ENCODE peak calls at places on chromosomes 16 and 17, in six cellular contexts. A, L, H, M, T and S are unnamed samples. For H3K4me1, the result is how much of the 10 kb centered on the place peaks cover.

GRCh38 chr17:38853292-38854219 is at the start of gene RPL23:
- DNase-seq in A (peak), L (peak), H (peak), M (peak), T (peak), S (peak)

GRCh38 chr17:44097110-44097810 is 26.2 kb downstream of the HDAC5 start:
- DNase-seq in A (no peak), L (peak), H (peak), M (no peak), T (no peak), S (no peak)

GRCh38 chr17:58184308-58184985 is 8.1 kb upstream of the EPX start:
- DNase-seq in A (no peak), L (peak), H (no peak), M (peak), T (no peak), S (peak)

GRCh38 chr17:62968445-62968923 is 2.4 kb downstream of the TANC2 start:
- DNase-seq in A (peak), L (peak), H (no peak), M (peak), T (peak), S (peak)

GRCh38 chr16:64952177-64952576 is 169.7 kb downstream of the CDH11 start:
- DNase-seq in A (no peak), L (peak), H (no peak), M (no peak), T (no peak), S (no peak)

GRCh38 chr17:38404174-38404943 is 23.9 kb upstream of the ARHGAP23 start:
- DNase-seq in A (no peak), L (no peak), H (no peak), M (no peak), T (no peak), S (no peak)

GRCh38 chr17:3602499-3602898 is 6.7 kb downstream of the TRPV1 start:
- DNase-seq in A (no peak), L (no peak), H (no peak), M (peak), T (peak), S (peak)

GRCh38 chr17:72538921-72539352 is 418.1 kb downstream of the SOX9 start:
- DNase-seq in A (no peak), L (no peak), H (no peak), M (peak), T (no peak), S (no peak)

GRCh38 chr16:53053967-53054669 is 673 bp upstream of the CHD9 start:
- DNase-seq in A (peak), L (no peak), H (peak), M (no peak), T (no peak), S (peak)

GRCh38 chr17:43939886-43940285 is 2.4 kb downstream of the PPY start:
- DNase-seq in A (no peak), L (no peak), H (no peak), M (no peak), T (no peak), S (no peak)

GRCh38 chr16:450800-451512 is 25.5 kb downstream of the RAB11FIP3 start:
- DNase-seq in A (no peak), L (no peak), H (no peak), M (no peak), T (no peak), S (no peak)

GRCh38 chr16:11361751-11362742 is 16.8 kb downstream of the RMI2 start:
- DNase-seq in A (no peak), L (no peak), H (no peak), M (no peak), T (no peak), S (peak)

GRCh38 chr17:31571124-31571892 is 179.8 kb downstream of the RAB11FIP4 start:
- DNase-seq in A (peak), L (peak), H (peak), M (no peak), T (no peak), S (no peak)

GRCh38 chr16:54285414-54286066 is 1.0 kb downstream of the IRX3 start:
- DNase-seq in A (no peak), L (peak), H (peak), M (peak), T (peak), S (peak)

GRCh38 chr17:66493283-66494019 is 191.0 kb downstream of the PRKCA start:
- DNase-seq in A (no peak), L (peak), H (no peak), M (no peak), T (no peak), S (no peak)

GRCh38 chr17:49991409-49991808 is 3.6 kb downstream of the DLX3 start:
- DNase-seq in A (no peak), L (no peak), H (no peak), M (no peak), T (no peak), S (no peak)

GRCh38 chr16:19348578-19349315 is 63.2 kb downstream of the CLEC19A start:
- DNase-seq in A (no peak), L (peak), H (no peak), M (peak), T (peak), S (peak)

GRCh38 chr17:28959471-28959871 is 8.2 kb upstream of the PHF12 start:
- DNase-seq in A (no peak), L (no peak), H (no peak), M (no peak), T (no peak), S (no peak)

GRCh38 chr17:62653002-62653830 is 25.7 kb downstream of the MRC2 start:
- DNase-seq in A (peak), L (peak), H (peak), M (peak), T (peak), S (peak)

GRCh38 chr17:41474863-41475262 is 6.1 kb downstream of the KRT35 start:
- DNase-seq in A (no peak), L (no peak), H (no peak), M (no peak), T (no peak), S (no peak)

GRCh38 chr16:54077412-54077821 is 209.2 kb downstream of the IRX3 start:
- DNase-seq in A (no peak), L (peak), H (no peak), M (no peak), T (no peak), S (no peak)

GRCh38 chr17:55770220-55770870 is 19.5 kb downstream of the PCTP start:
- DNase-seq in A (peak), L (peak), H (no peak), M (peak), T (peak), S (peak)

GRCh38 chr16:77946834-77947233 is 75.5 kb upstream of the CLEC3A start:
- DNase-seq in A (peak), L (peak), H (no peak), M (peak), T (no peak), S (no peak)

GRCh38 chr17:80445152-80446110 is 30.5 kb downstream of the ENDOV start:
- DNase-seq in A (no peak), L (no peak), H (peak), M (no peak), T (no peak), S (no peak)

GRCh38 chr17:30326816-30327215 is 7.0 kb downstream of the TMIGD1 start:
- DNase-seq in A (no peak), L (no peak), H (no peak), M (no peak), T (no peak), S (no peak)

GRCh38 chr17:13106171-13106570 is 88.3 kb upstream of the ELAC2 start:
- DNase-seq in A (no peak), L (no peak), H (no peak), M (no peak), T (no peak), S (peak)

GRCh38 chr17:19683117-19683516 is 33.3 kb downstream of the SLC47A2 start:
- DNase-seq in A (no peak), L (no peak), H (no peak), M (no peak), T (no peak), S (no peak)

GRCh38 chr16:1902547-1903219 is 15.5 kb downstream of the HS3ST6 start:
- DNase-seq in A (no peak), L (no peak), H (no peak), M (peak), T (no peak), S (no peak)
- H3K4me1 ChIP-seq in A (under half), L (under half), H (under half), M (under half), T (under half), S (under half)

GRCh38 chr16:57781349-57781740 is 20.9 kb downstream of the KIFC3 start:
- DNase-seq in A (no peak), L (no peak), H (no peak), M (no peak), T (no peak), S (no peak)
- H3K4me1 ChIP-seq in A (under half), L (under half), H (under half), M (under half), T (under half), S (under half)

DNA sequence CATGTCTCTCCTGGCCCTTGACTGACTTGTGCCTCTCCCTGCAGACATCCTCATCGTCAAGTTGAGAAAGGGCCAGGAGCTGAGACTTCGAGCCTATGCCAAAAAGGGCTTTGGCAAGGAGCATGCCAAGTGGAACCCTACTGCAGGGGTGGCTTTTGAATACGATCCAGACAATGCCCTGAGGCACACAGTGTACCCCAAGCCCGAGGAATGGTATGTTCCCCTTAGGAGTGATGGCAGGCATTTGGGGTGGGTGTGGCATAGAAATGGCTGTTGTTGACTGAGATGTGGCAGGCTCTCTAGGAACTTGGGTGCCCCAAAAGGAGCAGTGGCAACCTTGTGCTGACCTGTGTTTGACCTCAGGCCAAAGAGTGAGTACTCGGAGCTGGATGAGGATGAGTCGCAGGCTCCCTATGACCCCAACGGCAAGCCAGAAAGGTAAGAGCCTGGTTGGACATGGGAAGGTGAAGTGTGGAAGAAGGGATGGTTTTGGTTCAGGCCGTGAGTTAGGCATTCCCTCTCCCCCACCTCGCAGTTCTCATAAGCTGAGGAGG is 7.5 kb downstream of the POLR2C start:
- DNase-seq in A (no peak), L (no peak), H (no peak), M (no peak), T (peak), S (peak)
- H3K4me1 ChIP-seq in A (under half), L (under half), H (under half), M (under half), T (under half), S (under half)

DNA sequence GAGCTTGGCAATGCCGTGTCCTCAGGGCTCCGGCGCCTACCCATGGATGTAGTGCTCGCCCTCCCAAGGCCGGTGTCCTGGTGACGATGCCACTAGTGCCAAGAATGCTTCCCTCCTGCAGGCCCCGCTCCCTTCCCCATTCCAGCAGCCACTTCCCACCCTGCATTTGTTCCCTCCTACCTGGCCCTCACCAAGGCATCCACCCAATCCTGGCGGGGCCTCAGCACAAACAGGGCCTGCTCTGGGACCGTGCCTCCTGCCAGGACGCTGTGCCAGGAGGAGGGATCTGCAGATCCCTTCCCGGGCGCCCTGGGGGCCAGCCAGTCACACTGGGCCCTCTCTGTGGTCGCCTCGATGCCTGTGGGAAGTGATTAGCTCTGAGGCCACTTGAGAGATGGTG is 25.1 kb downstream of the ABR start:
- DNase-seq in A (no peak), L (no peak), H (peak), M (no peak), T (no peak), S (no peak)
- H3K4me1 ChIP-seq in A (under half), L (under half), H (under half), M (under half), T (under half), S (under half)

GRCh38 chr16:89171216-89172170 is at the start of gene CDH15:
- DNase-seq in A (peak), L (peak), H (peak), M (peak), T (peak), S (peak)

GRCh38 chr16:89168381-89169189 is 3.0 kb upstream of the CDH15 start:
- DNase-seq in A (no peak), L (no peak), H (no peak), M (no peak), T (no peak), S (no peak)

GRCh38 chr16:89169778-89170177 is 1.8 kb upstream of the CDH15 start:
- DNase-seq in A (no peak), L (no peak), H (no peak), M (no peak), T (no peak), S (no peak)

GRCh38 chr16:89172171-89172900 is 788 bp downstream of the CDH15 start:
- DNase-seq in A (no peak), L (no peak), H (no peak), M (no peak), T (no peak), S (no peak)

DNA sequence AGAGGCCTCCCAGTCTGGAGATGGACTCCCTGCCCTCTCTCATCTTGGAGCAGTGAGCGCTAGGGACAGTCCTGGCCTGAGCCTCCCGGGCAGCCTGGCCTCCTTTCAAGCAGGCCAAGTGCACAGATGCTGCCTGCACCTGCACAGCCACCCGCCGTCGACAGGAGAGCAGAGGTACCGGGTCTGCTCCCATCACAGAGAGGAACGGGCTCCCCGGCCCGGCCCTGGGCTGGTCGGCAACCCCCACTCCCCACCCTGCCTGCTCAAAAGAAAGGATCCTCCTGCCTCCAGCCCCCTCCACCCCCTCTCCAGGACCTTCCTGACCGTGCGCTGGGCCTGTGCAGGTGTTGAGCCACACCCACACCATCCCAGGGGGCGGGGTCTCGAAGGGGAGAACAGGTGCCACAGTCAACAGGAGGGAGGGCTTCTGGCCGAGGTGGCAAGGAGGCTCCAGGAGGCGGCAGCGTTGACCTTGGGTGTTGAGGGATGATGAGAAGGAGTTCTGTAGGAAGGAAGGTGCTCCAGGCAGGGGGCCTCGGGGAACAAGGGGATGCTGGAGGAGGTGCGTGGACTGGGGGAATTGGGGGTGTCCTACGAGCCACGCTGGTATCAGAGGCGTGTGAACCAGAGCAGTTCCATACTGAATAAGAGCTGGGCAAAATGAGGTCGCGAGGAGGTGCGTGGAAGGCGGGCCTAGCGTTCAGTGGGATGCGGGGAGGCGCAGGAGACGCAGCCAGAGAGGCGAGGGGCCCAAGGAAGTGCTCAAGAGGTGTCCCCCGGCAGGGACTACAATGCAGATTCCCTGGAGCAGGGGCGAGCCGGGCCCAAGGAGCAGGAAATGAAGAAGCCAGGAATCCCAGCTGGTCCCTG is 967 bp upstream of the CDH15 start:
- DNase-seq in A (peak), L (no peak), H (no peak), M (no peak), T (no peak), S (no peak)
- H3K4me1 ChIP-seq in A (under half), L (under half), H (under half), M (under half), T (under half), S (under half)

DNA sequence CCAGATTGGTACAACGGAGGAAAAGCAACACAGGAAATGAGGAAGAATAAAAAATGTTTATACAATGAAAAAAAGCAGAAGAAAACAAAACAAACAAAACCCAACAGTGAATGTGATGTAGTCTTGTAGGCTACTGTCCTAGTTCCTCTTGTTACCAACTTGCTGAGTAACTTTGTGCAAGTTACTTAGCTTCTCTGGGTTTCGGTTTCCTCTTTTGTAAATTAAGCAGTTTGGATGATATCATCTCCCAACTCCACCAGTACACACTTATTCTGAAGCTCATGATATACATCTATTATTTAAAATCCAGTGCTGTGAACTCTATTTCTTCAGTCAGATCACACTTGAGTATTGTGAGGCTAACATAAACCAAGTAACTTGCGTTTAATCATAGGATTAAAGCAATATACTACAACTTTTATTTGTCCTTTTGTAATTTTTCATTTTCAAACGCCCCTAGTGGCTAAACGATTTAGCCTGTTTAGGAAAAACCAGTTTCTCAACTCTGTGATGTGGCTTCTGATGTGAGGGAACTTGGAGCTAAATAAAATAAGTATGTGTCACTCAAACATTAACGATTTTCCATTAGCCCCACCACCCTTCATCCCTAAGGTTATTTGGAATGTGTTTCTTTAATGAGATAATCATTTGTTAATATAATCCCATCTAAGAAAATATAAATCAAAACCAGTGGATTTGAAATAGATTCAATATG is 1.4 kb upstream of the UNK start:
- DNase-seq in A (peak), L (peak), H (no peak), M (no peak), T (peak), S (peak)
- H3K4me1 ChIP-seq in A (under half), L (under half), H (half or more), M (under half), T (under half), S (under half)

DNA sequence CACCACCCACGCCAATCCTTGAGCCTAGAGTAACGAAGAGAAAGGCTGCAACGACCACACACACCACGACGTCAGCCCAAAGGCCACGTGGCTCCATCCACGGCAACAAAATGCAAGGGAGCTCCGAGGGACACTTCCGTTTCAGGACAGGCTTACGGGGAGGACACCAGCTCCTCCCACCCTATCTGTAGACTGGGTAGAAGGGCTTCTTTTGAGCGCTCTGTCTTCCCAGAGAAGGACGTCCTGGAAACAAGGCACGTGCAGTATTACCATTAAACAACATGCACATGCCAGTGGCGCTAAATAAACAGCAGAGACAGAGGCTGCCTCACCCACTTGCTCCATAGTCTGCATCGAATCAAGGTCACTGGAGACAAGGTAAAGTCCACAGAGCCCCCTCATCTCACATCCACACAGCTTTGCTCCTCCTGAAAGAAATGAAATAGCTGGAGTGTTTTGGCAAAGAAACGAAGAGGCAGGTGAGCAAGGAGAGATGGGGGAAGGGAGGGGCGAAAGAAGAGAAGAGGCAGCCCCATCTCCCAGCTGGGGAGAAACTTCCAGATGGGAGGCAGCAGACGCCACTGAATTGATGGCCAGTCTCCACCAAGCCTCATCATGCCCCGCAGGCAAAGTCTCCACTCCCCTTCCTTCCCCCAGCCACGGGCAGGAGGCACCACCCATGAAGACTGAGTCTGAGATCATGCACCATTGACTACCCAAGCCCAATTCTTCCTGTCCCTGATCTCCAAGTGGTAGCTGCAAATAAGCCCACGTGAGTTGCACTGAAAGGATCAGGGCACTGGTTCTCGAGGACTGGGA is 24.0 kb downstream of the ZFHX3 start:
- DNase-seq in A (no peak), L (no peak), H (no peak), M (no peak), T (no peak), S (no peak)
- H3K4me1 ChIP-seq in A (under half), L (under half), H (half or more), M (under half), T (half or more), S (under half)